ENCODE peak calls at places on chromosomes 1 and 21, in six cellular contexts. Y is IMR-90, T is H9, V is mesenchymal stem cell, M is H1, A is trophoblast cell. K is an unnamed sample.

GRCh38 chr1:58727363-58727762 is 27.5 kb upstream of the MYSM1 start:
- DNase-seq in Y (peak), T (no peak), V (peak), M (no peak), A (peak), K (no peak)

GRCh38 chr21:33943293-33943692 is 27.7 kb upstream of the ATP5PO start:
- DNase-seq in Y (no peak), T (no peak), V (no peak), M (no peak), A (peak), K (no peak)

GRCh38 chr21:14987370-14988170 is 77.2 kb downstream of the NRIP1 start:
- DNase-seq in Y (no peak), T (no peak), V (no peak), M (no peak), A (no peak), K (no peak)

GRCh38 chr1:2350486-2350885 is 40.9 kb downstream of the MORN1 start:
- DNase-seq in Y (no peak), T (no peak), V (no peak), M (no peak), A (no peak), K (no peak)

GRCh38 chr1:110249256-110249655 is 39.1 kb downstream of the KCNC4 start:
- DNase-seq in Y (no peak), T (no peak), V (no peak), M (no peak), A (no peak), K (no peak)

GRCh38 chr21:32334980-32335471 is 36.4 kb downstream of the MRAP start:
- DNase-seq in Y (no peak), T (peak), V (peak), M (no peak), A (no peak), K (no peak)

GRCh38 chr1:21573971-21574458 is 64.8 kb downstream of the ALPL start:
- DNase-seq in Y (peak), T (peak), V (peak), M (peak), A (peak), K (peak)

GRCh38 chr1:109529895-109530456 is 9.7 kb upstream of the GPR61 start:
- DNase-seq in Y (no peak), T (no peak), V (no peak), M (no peak), A (no peak), K (no peak)

GRCh38 chr1:106749491-106749890 is 307.0 kb upstream of the PRMT6 start:
- DNase-seq in Y (no peak), T (no peak), V (no peak), M (no peak), A (no peak), K (no peak)

GRCh38 chr1:159849972-159850371 is 12.5 kb downstream of the VSIG8 start:
- DNase-seq in Y (peak), T (no peak), V (peak), M (no peak), A (peak), K (no peak)

GRCh38 chr1:154759793-154760192 is 110.3 kb downstream of the KCNN3 start:
- DNase-seq in Y (no peak), T (no peak), V (no peak), M (no peak), A (no peak), K (no peak)

GRCh38 chr1:47708658-47709301 is 270.9 kb downstream of the FOXD2 start:
- DNase-seq in Y (no peak), T (peak), V (peak), M (peak), A (peak), K (no peak)

GRCh38 chr1:80462006-80462405 is 1338.7 kb upstream of the ADGRL2 start:
- DNase-seq in Y (no peak), T (no peak), V (no peak), M (no peak), A (no peak), K (no peak)

GRCh38 chr21:46459356-46460112 is 843 bp downstream of the DIP2A start:
- DNase-seq in Y (peak), T (peak), V (peak), M (peak), A (peak), K (no peak)

GRCh38 chr1:181558416-181558815 is 75.1 kb downstream of the CACNA1E start:
- DNase-seq in Y (no peak), T (no peak), V (no peak), M (no peak), A (no peak), K (no peak)
- H4K91ac ChIP-seq in Y (no peak), T (no peak), V (no peak), M (no peak), A (no peak), K (no peak)

GRCh38 chr1:81840805-81841204 is 40.1 kb downstream of the ADGRL2 start:
- DNase-seq in Y (no peak), T (no peak), V (no peak), M (no peak), A (no peak), K (no peak)

GRCh38 chr1:81841795-81842194 is 41.1 kb downstream of the ADGRL2 start:
- DNase-seq in Y (no peak), T (no peak), V (no peak), M (no peak), A (no peak), K (no peak)

GRCh38 chr1:81836007-81836626 is 35.4 kb downstream of the ADGRL2 start:
- DNase-seq in Y (peak), T (no peak), V (peak), M (no peak), A (no peak), K (no peak)

GRCh38 chr1:81834921-81835698 is 34.4 kb downstream of the ADGRL2 start:
- DNase-seq in Y (peak), T (no peak), V (peak), M (no peak), A (no peak), K (no peak)

GRCh38 chr1:81838600-81839218 is 38.0 kb downstream of the ADGRL2 start:
- DNase-seq in Y (no peak), T (no peak), V (no peak), M (no peak), A (no peak), K (no peak)
- H4K8ac ChIP-seq in Y (no peak), T (no peak), V (no peak), M (no peak), A (no peak), K (no peak)

GRCh38 chr1:24412408-24412807 is 1.2 kb downstream of the STPG1 start:
- DNase-seq in Y (no peak), T (no peak), V (no peak), M (no peak), A (no peak), K (no peak)

GRCh38 chr1:24414884-24415333 is 693 bp upstream of the NIPAL3 start:
- DNase-seq in Y (no peak), T (no peak), V (peak), M (no peak), A (no peak), K (no peak)

GRCh38 chr1:24411963-24412362 is 1.6 kb downstream of the STPG1 start:
- DNase-seq in Y (peak), T (no peak), V (peak), M (no peak), A (no peak), K (no peak)

GRCh38 chr1:24415334-24415909 is at the start of gene NIPAL3:
- DNase-seq in Y (peak), T (peak), V (peak), M (peak), A (peak), K (peak)

DNA sequence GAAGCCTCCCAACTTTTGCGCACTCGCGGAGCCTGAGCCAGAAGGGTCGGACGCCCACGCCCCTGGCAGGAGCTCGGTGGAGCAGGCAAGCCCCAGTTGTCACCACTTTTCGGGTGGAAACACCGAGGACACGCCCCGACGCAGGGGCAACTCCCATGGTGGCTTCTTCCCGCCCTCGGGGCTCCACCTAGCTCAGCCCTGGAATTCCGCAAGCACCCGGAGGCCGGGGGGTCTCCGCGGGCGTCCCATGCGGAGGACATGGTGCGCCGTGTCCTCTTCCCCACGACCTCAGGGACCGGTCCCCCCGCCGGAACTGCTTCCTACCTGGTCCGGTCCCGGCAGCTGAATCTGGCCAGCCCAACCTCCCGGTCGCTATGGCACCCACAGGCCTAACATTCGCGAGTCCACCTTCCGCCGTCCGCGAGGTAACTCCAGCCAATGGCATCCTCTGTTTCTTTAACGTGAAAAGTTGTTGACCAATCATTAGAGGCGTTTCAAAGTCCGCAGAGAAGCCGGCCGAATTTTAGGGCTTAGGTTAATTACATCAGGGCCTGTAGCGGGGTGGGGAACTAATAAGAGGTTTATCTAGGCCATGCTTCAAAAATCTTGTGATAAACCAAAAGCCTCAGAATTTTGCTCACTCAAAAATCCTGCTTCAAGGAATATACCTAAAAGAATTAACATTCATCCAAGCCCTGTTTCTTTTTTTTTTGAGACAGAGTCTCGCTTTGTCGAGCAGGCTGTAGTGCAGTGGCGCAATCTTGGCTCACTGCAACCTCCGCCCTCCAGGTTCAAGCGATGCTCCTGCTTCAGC is at the start of gene STPG1:
- DNase-seq in Y (peak), T (peak), V (peak), M (peak), A (peak), K (peak)
- H3K18ac ChIP-seq in Y (peak), T (no peak), V (peak), M (peak), A (peak), K (peak)

GRCh38 chr1:199698222-199698621 is 329.3 kb upstream of the NR5A2 start:
- DNase-seq in Y (no peak), T (no peak), V (no peak), M (no peak), A (no peak), K (no peak)

GRCh38 chr1:199693724-199694123 is 333.8 kb upstream of the NR5A2 start:
- DNase-seq in Y (no peak), T (no peak), V (no peak), M (no peak), A (no peak), K (no peak)

GRCh38 chr1:199691540-199691939 is 336.0 kb upstream of the NR5A2 start:
- DNase-seq in Y (peak), T (no peak), V (peak), M (no peak), A (no peak), K (no peak)

GRCh38 chr1:199700551-199700950 is 327.0 kb upstream of the NR5A2 start:
- DNase-seq in Y (no peak), T (no peak), V (no peak), M (no peak), A (no peak), K (no peak)

GRCh38 chr1:199696225-199696624 is 331.3 kb upstream of the NR5A2 start:
- DNase-seq in Y (no peak), T (no peak), V (no peak), M (no peak), A (no peak), K (no peak)
- H4K91ac ChIP-seq in Y (no peak), T (no peak), V (no peak), M (no peak), A (no peak), K (no peak)

GRCh38 chr1:113759341-113760101 is at the start of gene PHTF1:
- DNase-seq in Y (peak), T (peak), V (peak), M (peak), A (peak), K (peak)
- H4K8ac ChIP-seq in Y (peak), T (no peak), V (peak), M (peak), A (peak), K (no peak)

K was measured in neuronal stem cell.